ENCODE peak calls at places on chromosomes 3 and 15, in five cellular contexts. W is Panc1, R is sigmoid colon, P is breast epithelium, I is GM23338. G is an unnamed sample. For H3K4me1, the result is how much of the 10 kb centered on the place peaks cover.

GRCh38 chr3:15380980-15381890 is 46.1 kb downstream of the METTL6 start:
- DNase-seq in W (no peak), R (no peak), P (no peak), I (no peak), G (peak)

GRCh38 chr15:48641416-48641815 is 4.1 kb downstream of the FBN1 start:
- DNase-seq in W (peak), R (no peak), P (no peak), I (peak), G (no peak)

GRCh38 chr3:2211568-2211967 is 112.9 kb downstream of the CNTN4 start:
- DNase-seq in W (no peak), R (no peak), P (no peak), I (no peak), G (no peak)

GRCh38 chr15:31255732-31256384 is 70.8 kb upstream of the KLF13 start:
- DNase-seq in W (no peak), R (no peak), P (no peak), I (no peak), G (peak)

GRCh38 chr3:46930945-46931403 is 45.6 kb downstream of the CCDC12 start:
- DNase-seq in W (no peak), R (peak), P (no peak), I (no peak), G (no peak)

GRCh38 chr3:152688313-152688712 is 146.6 kb upstream of the P2RY1 start:
- DNase-seq in W (no peak), R (no peak), P (no peak), I (no peak), G (no peak)

GRCh38 chr15:39919740-39920509 is at the start of gene GPR176:
- DNase-seq in W (no peak), R (peak), P (no peak), I (peak), G (peak)

GRCh38 chr3:16801698-16802097 is 83.1 kb upstream of the PLCL2 start:
- DNase-seq in W (no peak), R (no peak), P (no peak), I (no peak), G (no peak)

GRCh38 chr3:51680196-51680595 is 9.1 kb downstream of the TEX264 start:
- DNase-seq in W (no peak), R (no peak), P (no peak), I (no peak), G (no peak)

GRCh38 chr3:124829819-124830554 is 57.2 kb downstream of the ITGB5 start:
- DNase-seq in W (no peak), R (peak), P (no peak), I (no peak), G (no peak)
- H3K4me1 ChIP-seq in W (under half), R (half or more), P (under half), I (half or more), G (under half)

GRCh38 chr3:147393261-147393964 is 12.9 kb downstream of the ZIC4 start:
- DNase-seq in W (no peak), R (peak), P (no peak), I (peak), G (no peak)
- TF ChIP-seq POLR2AphosphoS5 in W (no peak), R (no peak), P (no peak), I (no peak), G (no peak)

GRCh38 chr3:151307583-151307982 is 9.0 kb downstream of the GPR87 start:
- DNase-seq in W (no peak), R (no peak), P (no peak), I (no peak), G (no peak)

GRCh38 chr3:151306168-151306810 is 10.3 kb downstream of the GPR87 start:
- DNase-seq in W (no peak), R (no peak), P (no peak), I (no peak), G (no peak)

GRCh38 chr3:151305778-151306157 is 10.9 kb downstream of the GPR87 start:
- DNase-seq in W (no peak), R (no peak), P (no peak), I (no peak), G (no peak)

GRCh38 chr3:151307131-151307530 is 9.5 kb downstream of the GPR87 start:
- DNase-seq in W (no peak), R (no peak), P (no peak), I (peak), G (no peak)

DNA sequence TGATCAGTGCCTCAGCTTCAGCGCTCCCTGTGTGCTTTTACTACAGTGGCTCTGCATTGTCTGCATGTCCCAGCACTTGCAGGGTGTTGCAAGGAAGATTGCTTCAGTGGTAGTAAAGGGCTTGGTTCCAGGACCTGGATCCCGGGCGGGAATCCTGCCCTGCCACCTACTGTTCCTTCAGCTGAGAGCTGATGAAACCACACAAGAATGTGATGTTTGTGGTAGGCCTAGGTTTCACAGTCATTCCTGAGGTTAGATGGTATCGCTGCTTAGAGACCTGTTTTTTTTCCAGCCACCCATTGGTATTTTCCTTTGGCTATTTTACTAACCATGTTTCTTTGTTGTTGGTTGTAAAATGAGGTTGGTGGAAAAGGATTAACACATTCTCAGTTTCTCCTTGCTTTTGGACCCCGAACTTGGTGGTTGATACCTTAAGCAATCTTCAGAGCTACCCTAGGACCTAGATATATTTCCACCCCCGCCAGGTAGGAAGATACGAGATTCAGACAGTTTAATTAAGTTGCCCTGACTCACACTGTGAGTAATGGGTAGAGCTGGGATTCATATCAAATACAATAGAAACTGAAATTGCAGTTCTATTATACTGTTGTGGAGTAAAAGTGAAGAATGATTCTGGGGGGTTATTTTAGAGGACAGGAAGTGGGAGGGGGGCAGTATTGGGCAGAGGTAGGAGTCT is 11.4 kb downstream of the GPR87 start:
- DNase-seq in W (no peak), R (peak), P (peak), I (peak), G (peak)
- H3K4me3 ChIP-seq in W (no peak), R (no peak), P (peak), I (no peak), G (no peak)

GRCh38 chr3:126467611-126467955 is 8.1 kb downstream of the ZXDC start:
- DNase-seq in W (no peak), R (peak), P (no peak), I (no peak), G (no peak)

GRCh38 chr3:126465928-126466564 is 9.6 kb downstream of the ZXDC start:
- DNase-seq in W (no peak), R (peak), P (no peak), I (no peak), G (peak)

GRCh38 chr3:126469479-126469878 is 6.2 kb downstream of the ZXDC start:
- DNase-seq in W (no peak), R (peak), P (no peak), I (no peak), G (no peak)

GRCh38 chr3:126466886-126467610 is 8.6 kb downstream of the ZXDC start:
- DNase-seq in W (no peak), R (peak), P (no peak), I (no peak), G (no peak)

DNA sequence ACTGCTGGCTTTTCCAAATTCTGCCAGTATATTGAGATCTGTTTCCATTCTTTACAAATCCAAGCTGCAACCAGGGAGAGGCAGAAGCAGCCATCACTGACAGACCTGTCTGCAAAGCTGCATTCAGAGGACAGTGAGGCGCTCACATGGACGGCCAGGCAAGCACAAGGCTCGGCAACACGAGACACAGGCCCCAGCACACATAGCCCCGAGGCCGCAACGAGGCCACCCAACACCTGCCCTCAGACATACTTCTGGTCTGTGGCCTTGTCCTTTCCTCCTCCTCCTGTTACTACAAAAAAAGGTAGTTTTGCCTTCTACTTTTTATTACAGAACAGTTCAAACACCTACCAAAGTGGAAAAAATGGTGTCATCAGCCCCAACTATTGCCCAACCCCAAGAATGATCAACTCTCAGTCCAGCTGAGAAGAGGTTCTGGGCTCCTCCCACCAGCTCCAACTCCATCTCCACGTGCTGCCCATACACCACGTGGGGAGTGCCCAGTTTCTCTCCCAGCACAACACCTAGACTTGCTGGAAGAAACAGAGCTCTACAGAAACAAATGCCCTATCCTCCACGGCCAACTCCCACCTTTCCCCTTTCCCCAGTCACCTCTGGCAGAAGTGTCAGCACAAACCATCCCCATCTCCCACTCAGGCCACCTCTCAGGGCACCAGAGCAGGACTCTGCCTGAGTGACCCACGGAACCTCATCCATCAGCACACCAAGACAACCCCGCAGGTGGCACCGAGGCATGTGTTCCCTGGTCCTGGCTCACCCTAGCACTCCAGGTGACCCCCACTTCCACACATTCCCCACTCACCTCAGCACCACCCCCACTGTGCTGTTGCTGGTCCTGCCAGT is 7.4 kb downstream of the ZXDC start:
- DNase-seq in W (no peak), R (peak), P (no peak), I (no peak), G (no peak)
- H3K4me1 ChIP-seq in W (under half), R (half or more), P (under half), I (under half), G (under half)

DNA sequence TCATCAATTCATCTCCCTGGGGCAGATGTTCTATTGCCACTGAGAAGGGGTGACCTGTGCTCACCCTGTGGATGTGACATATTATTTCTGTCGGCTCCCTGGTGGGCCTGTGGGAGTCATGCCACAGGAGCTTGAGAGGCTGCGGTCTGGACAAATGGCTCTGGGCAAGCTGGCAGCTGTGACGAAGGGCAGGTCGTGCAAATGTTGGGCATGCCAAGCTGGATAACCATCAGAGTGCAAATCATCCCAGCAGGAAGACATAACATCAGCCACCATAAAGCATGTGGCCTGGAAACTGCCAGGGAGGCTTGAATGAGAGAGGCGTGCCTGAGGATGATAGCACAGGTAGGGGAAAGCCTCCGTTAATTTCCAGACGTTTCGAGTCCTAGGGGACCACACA is 45.3 kb upstream of the FAM3D start:
- DNase-seq in W (no peak), R (no peak), P (no peak), I (no peak), G (no peak)
- TF ChIP-seq POLR2AphosphoS5 in W (no peak), R (no peak), P (no peak), I (no peak), G (no peak)

DNA sequence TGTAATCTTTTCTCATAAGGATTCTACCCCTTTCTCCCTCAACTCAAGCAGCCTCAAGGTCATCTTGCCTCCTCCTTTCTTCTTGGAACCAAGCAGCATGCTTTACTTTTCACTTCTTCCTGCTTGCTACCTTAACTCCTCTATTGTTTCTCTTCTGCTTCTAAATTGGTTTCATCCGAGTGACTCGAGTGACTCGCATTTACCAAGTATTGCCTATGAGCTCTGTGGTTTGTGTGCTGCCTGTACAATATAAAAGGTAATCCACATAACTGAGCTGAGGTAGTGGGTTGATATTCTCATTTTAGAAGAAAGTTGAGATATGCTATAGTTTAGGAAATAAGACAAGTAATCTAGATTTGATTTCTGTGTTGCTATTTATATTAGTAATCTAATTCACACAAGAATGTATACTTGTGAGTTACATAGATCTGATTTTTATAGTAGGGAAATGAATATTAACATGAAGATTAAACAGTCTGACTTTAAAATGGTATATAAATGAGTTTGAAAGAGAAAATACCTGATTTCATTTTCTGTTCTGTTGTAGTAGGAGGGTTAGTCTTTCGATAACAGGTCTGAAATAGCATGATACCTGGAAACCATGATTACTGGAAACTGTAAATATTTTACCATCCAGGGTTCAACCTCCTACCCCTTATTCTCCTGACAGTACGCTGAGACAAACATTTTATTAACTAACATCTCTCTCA is 5.5 kb downstream of the HHLA2 start:
- DNase-seq in W (no peak), R (no peak), P (no peak), I (no peak), G (no peak)
- H3K4me3 ChIP-seq in W (no peak), R (no peak), P (no peak), I (no peak), G (no peak)

GRCh38 chr15:77064539-77065308 is 6.2 kb downstream of the TSPAN3 start:
- DNase-seq in W (peak), R (no peak), P (no peak), I (no peak), G (no peak)
- H3K4me1 ChIP-seq in W (under half), R (half or more), P (under half), I (under half), G (half or more)

GRCh38 chr3:194607592-194608386 is 25.4 kb downstream of the TMEM44 start:
- DNase-seq in W (no peak), R (no peak), P (no peak), I (no peak), G (no peak)
- TF ChIP-seq POLR2AphosphoS5 in W (no peak), R (no peak), P (no peak), I (no peak), G (no peak)

G was measured in transverse colon.